ENCODE peak calls at places on chromosomes 3 and 15, in eight cellular contexts. F is endothelial cell; V is PC-9; S is CD4-positive, alpha-beta T cell; N is pancreas; K is choroid plexus epithelial cell; A is dorsolateral prefrontal cortex; M is H1. Q is an unnamed sample.

GRCh38 chr3:148230473-148230872 is 467.2 kb upstream of the AGTR1 start:
- DNase-seq in F (no peak), V (no peak), S (no peak), N (no peak), K (no peak), A (no peak), M (no peak), Q (no peak)

GRCh38 chr3:12501360-12502020 is 17.2 kb downstream of the TSEN2 start:
- DNase-seq in F (no peak), V (no peak), S (no peak), N (no peak), K (peak), A (no peak), M (no peak), Q (no peak)

GRCh38 chr3:129732200-129732876 is 125.9 kb upstream of the PLXND1 start:
- DNase-seq in F (no peak), V (no peak), S (no peak), N (no peak), K (no peak), A (no peak), M (no peak), Q (no peak)

GRCh38 chr3:63918321-63918720 is 6.1 kb upstream of the SCAANT1 start:
- DNase-seq in F (no peak), V (no peak), S (no peak), N (no peak), K (peak), A (no peak), M (no peak), Q (no peak)

GRCh38 chr3:54792584-54792983 is 135.3 kb downstream of the LRTM1 start:
- DNase-seq in F (no peak), V (no peak), S (no peak), N (no peak), K (no peak), A (no peak), M (no peak), Q (no peak)

GRCh38 chr3:138433892-138434275 is 532 bp upstream of the ESYT3 start:
- DNase-seq in F (no peak), V (no peak), S (no peak), N (no peak), K (no peak), A (no peak), M (no peak), Q (no peak)

GRCh38 chr3:164418426-164418825 is 659.9 kb downstream of the SI start:
- DNase-seq in F (no peak), V (no peak), S (no peak), N (no peak), K (peak), A (no peak), M (no peak), Q (no peak)

GRCh38 chr3:198071602-198072285 is 111.7 kb downstream of the LMLN start:
- DNase-seq in F (peak), V (peak), S (peak), N (no peak), K (peak), A (no peak), M (no peak), Q (peak)

GRCh38 chr3:98500019-98500418 is 2.5 kb downstream of the OR5K2 start:
- DNase-seq in F (no peak), V (no peak), S (no peak), N (no peak), K (no peak), A (no peak), M (no peak), Q (no peak)

GRCh38 chr3:96449341-96449740 is 365.1 kb upstream of the EPHA6 start:
- DNase-seq in F (no peak), V (no peak), S (no peak), N (no peak), K (no peak), A (no peak), M (no peak), Q (no peak)

GRCh38 chr3:50243552-50243895 is 7.5 kb downstream of the GNAI2 start:
- DNase-seq in F (no peak), V (no peak), S (no peak), N (no peak), K (no peak), A (no peak), M (no peak), Q (no peak)

GRCh38 chr3:50242371-50242770 is 6.4 kb downstream of the GNAI2 start:
- DNase-seq in F (no peak), V (no peak), S (no peak), N (no peak), K (no peak), A (no peak), M (no peak), Q (no peak)

GRCh38 chr3:50241163-50241562 is 5.2 kb downstream of the GNAI2 start:
- DNase-seq in F (peak), V (no peak), S (no peak), N (peak), K (no peak), A (no peak), M (no peak), Q (no peak)

GRCh38 chr3:50245251-50245745 is 9.3 kb downstream of the GNAI2 start:
- DNase-seq in F (peak), V (no peak), S (no peak), N (peak), K (no peak), A (no peak), M (no peak), Q (no peak)

GRCh38 chr3:50242778-50243551 is 7.0 kb downstream of the GNAI2 start:
- DNase-seq in F (peak), V (no peak), S (no peak), N (peak), K (peak), A (no peak), M (no peak), Q (no peak)
- TF ChIP-seq CTCF in F (no peak), V (no peak), S (no peak), N (no peak), K (no peak), A (no peak), M (peak), Q (no peak)

GRCh38 chr15:44129911-44130310 is 65.2 kb downstream of the FRMD5 start:
- DNase-seq in F (no peak), V (no peak), S (no peak), N (no peak), K (no peak), A (no peak), M (no peak), Q (no peak)
- TF ChIP-seq CTCF in F (no peak), V (no peak), S (no peak), N (no peak), K (no peak), A (no peak), M (peak), Q (no peak)

GRCh38 chr15:76324066-76324465 is 12.5 kb upstream of the ISL2 start:
- DNase-seq in F (no peak), V (no peak), S (no peak), N (no peak), K (no peak), A (no peak), M (no peak), Q (no peak)

GRCh38 chr15:76328962-76329361 is 7.6 kb upstream of the ISL2 start:
- DNase-seq in F (no peak), V (no peak), S (no peak), N (no peak), K (no peak), A (no peak), M (no peak), Q (no peak)

GRCh38 chr15:76327191-76328105 is 9.1 kb upstream of the ISL2 start:
- DNase-seq in F (no peak), V (no peak), S (no peak), N (no peak), K (no peak), A (no peak), M (no peak), Q (no peak)

GRCh38 chr15:76328106-76328696 is 8.4 kb upstream of the ISL2 start:
- DNase-seq in F (no peak), V (no peak), S (no peak), N (no peak), K (no peak), A (no peak), M (no peak), Q (no peak)

GRCh38 chr15:76325704-76326103 is 10.9 kb upstream of the ISL2 start:
- DNase-seq in F (no peak), V (no peak), S (no peak), N (no peak), K (no peak), A (no peak), M (no peak), Q (no peak)
- TF ChIP-seq CTCF in F (no peak), V (no peak), S (no peak), N (no peak), K (no peak), A (no peak), M (no peak), Q (no peak)

GRCh38 chr3:117254990-117255389 is 545.4 kb downstream of the TUSC7 start:
- DNase-seq in F (no peak), V (no peak), S (no peak), N (no peak), K (no peak), A (no peak), M (no peak), Q (no peak)

GRCh38 chr3:117255736-117256135 is 546.2 kb downstream of the TUSC7 start:
- DNase-seq in F (no peak), V (no peak), S (no peak), N (no peak), K (no peak), A (no peak), M (no peak), Q (no peak)

GRCh38 chr3:117248149-117248548 is 538.6 kb downstream of the TUSC7 start:
- DNase-seq in F (no peak), V (no peak), S (no peak), N (no peak), K (no peak), A (no peak), M (no peak), Q (no peak)

GRCh38 chr3:117252651-117253050 is 543.1 kb downstream of the TUSC7 start:
- DNase-seq in F (no peak), V (no peak), S (no peak), N (no peak), K (no peak), A (no peak), M (no peak), Q (no peak)

DNA sequence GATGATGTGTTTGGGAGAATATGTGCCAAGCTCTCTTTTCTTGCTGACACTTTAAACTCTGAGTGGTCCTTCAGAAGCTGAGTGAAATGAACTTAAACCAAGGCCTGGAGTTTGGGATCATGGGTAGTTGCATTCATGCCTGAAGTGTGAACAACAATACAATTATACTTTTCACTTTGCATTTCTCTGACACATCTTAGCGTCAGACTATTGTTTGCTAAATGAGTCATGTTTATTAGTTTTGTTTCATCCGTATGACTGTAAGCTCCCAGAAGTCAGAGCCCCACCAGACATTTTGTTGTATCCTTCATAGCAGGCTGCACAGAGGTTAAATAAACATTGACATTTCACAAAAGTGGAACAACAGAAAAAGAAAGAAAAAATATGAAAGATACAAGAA is 542.6 kb downstream of the TUSC7 start:
- DNase-seq in F (no peak), V (no peak), S (no peak), N (no peak), K (no peak), A (no peak), M (no peak), Q (no peak)
- TF ChIP-seq CTCF in F (no peak), V (no peak), S (no peak), N (no peak), K (no peak), A (no peak), M (no peak), Q (no peak)

DNA sequence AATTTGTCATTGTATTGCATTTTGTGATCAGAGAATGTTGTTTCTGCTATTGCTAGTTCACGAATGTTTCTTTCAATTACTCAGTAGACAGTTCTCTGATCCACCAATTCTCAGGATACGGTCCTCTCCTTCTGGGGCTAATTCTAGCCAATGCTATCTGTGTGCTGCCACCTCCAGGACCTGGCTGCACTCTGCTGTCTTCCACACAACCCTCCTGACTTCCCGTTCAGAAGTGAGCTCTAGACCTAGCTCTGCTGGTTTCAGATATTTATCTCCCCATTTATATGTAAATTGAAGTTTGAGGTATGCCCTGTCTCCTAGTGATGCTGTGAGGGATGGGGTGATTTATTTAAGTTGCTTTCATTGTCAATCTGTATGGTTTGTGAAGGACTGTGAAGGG is 21.7 kb upstream of the UBL7 start:
- DNase-seq in F (peak), V (no peak), S (no peak), N (no peak), K (peak), A (no peak), M (no peak), Q (no peak)
- TF ChIP-seq CTCF in F (no peak), V (no peak), S (no peak), N (no peak), K (peak), A (no peak), M (peak), Q (peak)

DNA sequence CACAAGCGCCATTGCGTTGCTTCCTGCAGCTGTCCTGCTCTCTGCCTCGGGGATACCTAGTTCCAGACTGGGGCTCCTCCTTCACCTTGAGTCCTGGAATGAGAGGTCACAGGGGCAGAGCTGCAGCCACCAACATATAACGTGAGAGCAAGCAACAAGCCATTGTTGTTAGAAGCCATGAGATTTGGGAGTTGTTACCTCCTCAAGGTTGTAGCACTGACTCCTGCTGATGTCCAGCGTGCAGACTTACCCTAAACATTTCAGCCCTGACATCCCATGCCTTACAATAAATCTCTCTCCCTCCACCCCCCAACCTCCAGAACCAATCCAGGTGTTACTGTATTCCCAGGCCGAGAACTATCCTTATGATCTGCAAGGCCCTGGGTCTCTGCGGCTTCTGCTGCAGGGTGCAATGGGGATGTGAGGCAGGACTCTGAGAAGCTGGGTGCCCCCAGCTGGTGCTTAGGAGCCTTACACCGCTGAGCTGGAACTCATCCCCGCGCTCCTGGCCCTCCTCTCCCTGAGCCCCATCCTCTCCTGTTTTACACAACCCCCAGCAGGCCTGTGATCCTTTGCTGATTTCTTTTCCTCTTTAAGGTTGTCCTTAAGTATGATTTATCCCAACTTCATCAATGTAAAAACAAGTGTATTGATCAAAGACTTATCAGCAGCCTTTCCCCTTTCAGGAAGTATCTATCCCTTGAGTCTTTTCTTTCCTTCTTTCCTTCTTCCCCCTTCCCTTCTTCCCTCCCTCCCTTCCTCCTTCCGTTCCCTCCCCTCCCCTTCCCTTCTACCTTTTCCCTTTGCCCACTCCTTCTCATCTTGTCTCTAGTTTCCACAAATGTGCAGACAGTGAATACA is 84.2 kb upstream of the ABHD2 start:
- DNase-seq in F (peak), V (no peak), S (no peak), N (no peak), K (peak), A (no peak), M (no peak), Q (no peak)
- TF ChIP-seq CTCF in F (no peak), V (no peak), S (no peak), N (no peak), K (peak), A (no peak), M (peak), Q (peak)

GRCh38 chr3:189267981-189268613 is 96.3 kb downstream of the TPRG1 start:
- DNase-seq in F (peak), V (peak), S (no peak), N (no peak), K (peak), A (no peak), M (no peak), Q (no peak)
- TF ChIP-seq CTCF in F (no peak), V (no peak), S (no peak), N (no peak), K (peak), A (no peak), M (peak), Q (no peak)

Q was measured in AG04449.